ENCODE peak calls at places on chromosomes 3 and 15, in eight cellular contexts. One of them, this sample, is unnamed.
A peak's percentile ranks its signal among the peaks of the same experiment; 100 is the strongest.

GRCh38 chr3:112390783-112391641 is 58.1 kb downstream of the CD200 start:
- DNase-seq in left cardiac atrium: no peak
- DNase-seq in ELR: peak; percentile 92
- DNase-seq in Right ventricle myocardium superior: no peak
- DNase-seq in stimulated activated CD4-positive, alpha-beta T cell treated with anti-CD3 and anti-CD28 coated beads, Interleukin-12 subunit alpha, Interleukin-12 subunit beta, amount 100 ng/mL, for 4 hours: no peak
- DNase-seq in fibroblast of the conjunctiva: peak; percentile 84
- DNase-seq in AG20443: peak; percentile 70
- DNase-seq in SK-MEL-5: peak; percentile 98
- DNase-seq in this sample: peak; percentile 68

GRCh38 chr3:154074966-154075365 is 46.2 kb upstream of the ARHGEF26 start:
- DNase-seq in left cardiac atrium: no peak
- DNase-seq in ELR: no peak
- DNase-seq in Right ventricle myocardium superior: no peak
- DNase-seq in stimulated activated CD4-positive, alpha-beta T cell treated with anti-CD3 and anti-CD28 coated beads, Interleukin-12 subunit alpha, Interleukin-12 subunit beta, amount 100 ng/mL, for 4 hours: no peak
- DNase-seq in fibroblast of the conjunctiva: no peak
- DNase-seq in AG20443: no peak
- DNase-seq in SK-MEL-5: no peak
- DNase-seq in this sample: no peak

GRCh38 chr15:77840962-77841361 is 208.2 kb upstream of the LINGO1 start:
- DNase-seq in left cardiac atrium: no peak
- DNase-seq in ELR: peak; percentile 65
- DNase-seq in Right ventricle myocardium superior: no peak
- DNase-seq in stimulated activated CD4-positive, alpha-beta T cell treated with anti-CD3 and anti-CD28 coated beads, Interleukin-12 subunit alpha, Interleukin-12 subunit beta, amount 100 ng/mL, for 4 hours: no peak
- DNase-seq in fibroblast of the conjunctiva: peak; percentile 4
- DNase-seq in AG20443: peak; percentile 57
- DNase-seq in SK-MEL-5: no peak
- DNase-seq in this sample: no peak

GRCh38 chr3:168794427-168794826 is 698.7 kb upstream of the GOLIM4 start:
- DNase-seq in left cardiac atrium: no peak
- DNase-seq in ELR: peak; percentile 6
- DNase-seq in Right ventricle myocardium superior: no peak
- DNase-seq in stimulated activated CD4-positive, alpha-beta T cell treated with anti-CD3 and anti-CD28 coated beads, Interleukin-12 subunit alpha, Interleukin-12 subunit beta, amount 100 ng/mL, for 4 hours: no peak
- DNase-seq in fibroblast of the conjunctiva: no peak
- DNase-seq in AG20443: no peak
- DNase-seq in SK-MEL-5: no peak
- DNase-seq in this sample: no peak

GRCh38 chr3:85864896-85865295 is 906.1 kb downstream of the CADM2 start:
- DNase-seq in left cardiac atrium: no peak
- DNase-seq in ELR: no peak
- DNase-seq in Right ventricle myocardium superior: no peak
- DNase-seq in stimulated activated CD4-positive, alpha-beta T cell treated with anti-CD3 and anti-CD28 coated beads, Interleukin-12 subunit alpha, Interleukin-12 subunit beta, amount 100 ng/mL, for 4 hours: no peak
- DNase-seq in fibroblast of the conjunctiva: no peak
- DNase-seq in AG20443: no peak
- DNase-seq in SK-MEL-5: no peak
- DNase-seq in this sample: no peak

GRCh38 chr3:100537646-100538338 is 45.4 kb downstream of the TMEM45A start:
- DNase-seq in left cardiac atrium: no peak
- DNase-seq in ELR: no peak
- DNase-seq in Right ventricle myocardium superior: no peak
- DNase-seq in stimulated activated CD4-positive, alpha-beta T cell treated with anti-CD3 and anti-CD28 coated beads, Interleukin-12 subunit alpha, Interleukin-12 subunit beta, amount 100 ng/mL, for 4 hours: no peak
- DNase-seq in fibroblast of the conjunctiva: no peak
- DNase-seq in AG20443: no peak
- DNase-seq in SK-MEL-5: no peak
- DNase-seq in this sample: no peak

GRCh38 chr15:85318048-85318731 is 62.2 kb upstream of the AKAP13 start:
- DNase-seq in left cardiac atrium: no peak
- DNase-seq in ELR: peak; percentile 96
- DNase-seq in Right ventricle myocardium superior: no peak
- DNase-seq in stimulated activated CD4-positive, alpha-beta T cell treated with anti-CD3 and anti-CD28 coated beads, Interleukin-12 subunit alpha, Interleukin-12 subunit beta, amount 100 ng/mL, for 4 hours: no peak
- DNase-seq in fibroblast of the conjunctiva: peak; percentile 75
- DNase-seq in AG20443: peak; percentile 75
- DNase-seq in SK-MEL-5: no peak
- DNase-seq in this sample: peak; percentile 73

GRCh38 chr3:168872811-168873210 is 777.1 kb upstream of the GOLIM4 start:
- DNase-seq in left cardiac atrium: no peak
- DNase-seq in ELR: no peak
- DNase-seq in Right ventricle myocardium superior: no peak
- DNase-seq in stimulated activated CD4-positive, alpha-beta T cell treated with anti-CD3 and anti-CD28 coated beads, Interleukin-12 subunit alpha, Interleukin-12 subunit beta, amount 100 ng/mL, for 4 hours: no peak
- DNase-seq in fibroblast of the conjunctiva: no peak
- DNase-seq in AG20443: no peak
- DNase-seq in SK-MEL-5: no peak
- DNase-seq in this sample: no peak

GRCh38 chr3:35505181-35505580 is 134.1 kb upstream of the ARPP21 start:
- DNase-seq in left cardiac atrium: no peak
- DNase-seq in ELR: no peak
- DNase-seq in Right ventricle myocardium superior: no peak
- DNase-seq in stimulated activated CD4-positive, alpha-beta T cell treated with anti-CD3 and anti-CD28 coated beads, Interleukin-12 subunit alpha, Interleukin-12 subunit beta, amount 100 ng/mL, for 4 hours: no peak
- DNase-seq in fibroblast of the conjunctiva: no peak
- DNase-seq in AG20443: no peak
- DNase-seq in SK-MEL-5: no peak
- DNase-seq in this sample: no peak

GRCh38 chr3:186217820-186218164 is 108.9 kb upstream of the ETV5 start:
- DNase-seq in left cardiac atrium: no peak
- DNase-seq in ELR: peak; percentile 10
- DNase-seq in Right ventricle myocardium superior: no peak
- DNase-seq in stimulated activated CD4-positive, alpha-beta T cell treated with anti-CD3 and anti-CD28 coated beads, Interleukin-12 subunit alpha, Interleukin-12 subunit beta, amount 100 ng/mL, for 4 hours: no peak
- DNase-seq in fibroblast of the conjunctiva: no peak
- DNase-seq in AG20443: no peak
- DNase-seq in SK-MEL-5: no peak
- DNase-seq in this sample: no peak

GRCh38 chr3:13716540-13717221 is 163.2 kb downstream of the WNT7A start:
- DNase-seq in left cardiac atrium: no peak
- DNase-seq in ELR: no peak
- DNase-seq in Right ventricle myocardium superior: no peak
- DNase-seq in stimulated activated CD4-positive, alpha-beta T cell treated with anti-CD3 and anti-CD28 coated beads, Interleukin-12 subunit alpha, Interleukin-12 subunit beta, amount 100 ng/mL, for 4 hours: no peak
- DNase-seq in fibroblast of the conjunctiva: no peak
- DNase-seq in AG20443: peak; percentile 9
- DNase-seq in SK-MEL-5: no peak
- DNase-seq in this sample: peak; percentile 2

GRCh38 chr15:93770788-93771187 is 460.6 kb upstream of the MCTP2 start:
- DNase-seq in left cardiac atrium: no peak
- DNase-seq in ELR: no peak
- DNase-seq in Right ventricle myocardium superior: no peak
- DNase-seq in stimulated activated CD4-positive, alpha-beta T cell treated with anti-CD3 and anti-CD28 coated beads, Interleukin-12 subunit alpha, Interleukin-12 subunit beta, amount 100 ng/mL, for 4 hours: no peak
- DNase-seq in fibroblast of the conjunctiva: no peak
- DNase-seq in AG20443: no peak
- DNase-seq in SK-MEL-5: no peak
- DNase-seq in this sample: no peak

GRCh38 chr3:147210676-147211075 is 195.7 kb downstream of the ZIC4 start:
- DNase-seq in left cardiac atrium: no peak
- DNase-seq in ELR: no peak
- DNase-seq in Right ventricle myocardium superior: no peak
- DNase-seq in stimulated activated CD4-positive, alpha-beta T cell treated with anti-CD3 and anti-CD28 coated beads, Interleukin-12 subunit alpha, Interleukin-12 subunit beta, amount 100 ng/mL, for 4 hours: no peak
- DNase-seq in fibroblast of the conjunctiva: no peak
- DNase-seq in AG20443: no peak
- DNase-seq in SK-MEL-5: no peak
- DNase-seq in this sample: no peak

This sample was measured in GM03348.